ENCODE peak calls at places on chromosome 20, in four cellular contexts. One of them, this sample, is unnamed.

GRCh38 chr20:51054233-51054632 is 31.3 kb upstream of the KCNG1 start:
- DNase-seq in K562: no peak
- DNase-seq in WTC11: no peak
- DNase-seq in HepG2: no peak
- DNase-seq in this sample: no peak

GRCh38 chr20:4091332-4092135 is 76.2 kb upstream of the RNF24 start:
- DNase-seq in K562: peak
- DNase-seq in WTC11: peak
- DNase-seq in HepG2: peak
- DNase-seq in this sample: peak

GRCh38 chr20:46406986-46407670 is 713 bp upstream of the ELMO2 start:
- DNase-seq in K562: no peak
- DNase-seq in WTC11: peak
- DNase-seq in HepG2: peak
- DNase-seq in this sample: no peak

GRCh38 chr20:14775778-14776177 is 438.4 kb upstream of the FLRT3 start:
- DNase-seq in K562: no peak
- DNase-seq in WTC11: no peak
- DNase-seq in HepG2: peak
- DNase-seq in this sample: no peak

GRCh38 chr20:38184098-38184497 is 19.0 kb upstream of the TGM2 start:
- DNase-seq in K562: peak
- DNase-seq in WTC11: no peak
- DNase-seq in HepG2: no peak
- DNase-seq in this sample: no peak

GRCh38 chr20:48695738-48696137 is 132.1 kb downstream of the PREX1 start:
- DNase-seq in K562: no peak
- DNase-seq in WTC11: no peak
- DNase-seq in HepG2: no peak
- DNase-seq in this sample: no peak

GRCh38 chr20:31368301-31368700 is at the start of gene DEFB118:
- DNase-seq in K562: no peak
- DNase-seq in WTC11: no peak
- DNase-seq in HepG2: no peak
- DNase-seq in this sample: no peak

GRCh38 chr20:32987044-32987825 is 17.0 kb downstream of the SUN5 start:
- DNase-seq in K562: no peak
- DNase-seq in WTC11: no peak
- DNase-seq in HepG2: no peak
- DNase-seq in this sample: no peak

GRCh38 chr20:58081842-58082241 is 146.6 kb downstream of the ANKRD60 start:
- DNase-seq in K562: no peak
- DNase-seq in WTC11: no peak
- DNase-seq in HepG2: no peak
- DNase-seq in this sample: no peak

GRCh38 chr20:46715292-46715756 is 5.9 kb downstream of the SLC2A10 start:
- DNase-seq in K562: no peak
- DNase-seq in WTC11: peak
- DNase-seq in HepG2: no peak
- DNase-seq in this sample: no peak

GRCh38 chr20:1205802-1206201 is 2.5 kb downstream of the C20orf202 start:
- DNase-seq in K562: no peak
- DNase-seq in WTC11: no peak
- DNase-seq in HepG2: no peak
- DNase-seq in this sample: no peak

GRCh38 chr20:13857304-13857703 is 72.5 kb downstream of the NDUFAF5 start:
- DNase-seq in K562: no peak
- DNase-seq in WTC11: no peak
- DNase-seq in HepG2: no peak
- DNase-seq in this sample: no peak

GRCh38 chr20:31811796-31812728 is 7.1 kb upstream of the MYLK2 start:
- DNase-seq in K562: peak
- DNase-seq in WTC11: no peak
- DNase-seq in HepG2: no peak
- DNase-seq in this sample: no peak

GRCh38 chr20:47857994-47858557 is 72.8 kb upstream of the SULF2 start:
- DNase-seq in K562: no peak
- DNase-seq in WTC11: no peak
- DNase-seq in HepG2: no peak
- DNase-seq in this sample: peak

GRCh38 chr20:63394069-63394468 is 32.9 kb upstream of the CHRNA4 start:
- DNase-seq in K562: no peak
- DNase-seq in WTC11: peak
- DNase-seq in HepG2: no peak
- DNase-seq in this sample: no peak

GRCh38 chr20:63355781-63356295 is 5.3 kb downstream of the CHRNA4 start:
- DNase-seq in K562: no peak
- DNase-seq in WTC11: no peak
- DNase-seq in HepG2: no peak
- DNase-seq in this sample: no peak

GRCh38 chr20:47099749-47100515 is 205.3 kb downstream of the EYA2 start:
- DNase-seq in K562: no peak
- DNase-seq in WTC11: no peak
- DNase-seq in HepG2: no peak
- DNase-seq in this sample: no peak

GRCh38 chr20:38272961-38273360 is 12.4 kb upstream of the KIAA1755 start:
- DNase-seq in K562: no peak
- DNase-seq in WTC11: no peak
- DNase-seq in HepG2: no peak
- DNase-seq in this sample: no peak

GRCh38 chr20:10622657-10623418 is 51.0 kb downstream of the JAG1 start:
- DNase-seq in K562: no peak
- DNase-seq in WTC11: no peak
- DNase-seq in HepG2: no peak
- DNase-seq in this sample: no peak

GRCh38 chr20:62651285-62652021 is 9.2 kb downstream of the SLCO4A1 start:
- DNase-seq in K562: peak
- DNase-seq in WTC11: no peak
- DNase-seq in HepG2: no peak
- DNase-seq in this sample: no peak

GRCh38 chr20:4961746-4962145 is 39.6 kb downstream of the SLC23A2 start:
- DNase-seq in K562: peak
- DNase-seq in WTC11: no peak
- DNase-seq in HepG2: peak
- DNase-seq in this sample: no peak

GRCh38 chr20:14478126-14478525 is 140.7 kb upstream of the FLRT3 start:
- DNase-seq in K562: no peak
- DNase-seq in WTC11: no peak
- DNase-seq in HepG2: no peak
- DNase-seq in this sample: no peak

GRCh38 chr20:38735172-38735571 is 10.9 kb downstream of the SLC32A1 start:
- DNase-seq in K562: no peak
- DNase-seq in WTC11: no peak
- DNase-seq in HepG2: no peak
- DNase-seq in this sample: no peak

GRCh38 chr20:47818466-47818865 is 33.2 kb upstream of the SULF2 start:
- DNase-seq in K562: no peak
- DNase-seq in WTC11: no peak
- DNase-seq in HepG2: no peak
- DNase-seq in this sample: no peak

GRCh38 chr20:33407251-33407650 is 5.9 kb upstream of the CDK5RAP1 start:
- DNase-seq in K562: no peak
- DNase-seq in WTC11: no peak
- DNase-seq in HepG2: no peak
- DNase-seq in this sample: no peak

GRCh38 chr20:46520976-46521579 is 7.7 kb upstream of the ZNF334 start:
- DNase-seq in K562: peak
- DNase-seq in WTC11: peak
- DNase-seq in HepG2: peak
- DNase-seq in this sample: peak

GRCh38 chr20:373171-373890 is 7.2 kb upstream of the TRIB3 start:
- DNase-seq in K562: peak
- DNase-seq in WTC11: peak
- DNase-seq in HepG2: peak
- DNase-seq in this sample: peak

GRCh38 chr20:20977786-20978185 is 128.4 kb downstream of the LINC00237 start:
- DNase-seq in K562: no peak
- DNase-seq in WTC11: no peak
- DNase-seq in HepG2: no peak
- DNase-seq in this sample: no peak

GRCh38 chr20:16518068-16518783 is 55.0 kb downstream of the KIF16B start:
- DNase-seq in K562: peak
- DNase-seq in WTC11: peak
- DNase-seq in HepG2: peak
- DNase-seq in this sample: peak

GRCh38 chr20:49672109-49672681 is 41.5 kb downstream of the B4GALT5 start:
- DNase-seq in K562: no peak
- DNase-seq in WTC11: no peak
- DNase-seq in HepG2: no peak
- DNase-seq in this sample: no peak

GRCh38 chr20:19688031-19688806 is 69.8 kb upstream of the RIN2 start:
- DNase-seq in K562: peak
- DNase-seq in WTC11: peak
- DNase-seq in HepG2: peak
- DNase-seq in this sample: peak

GRCh38 chr20:36066777-36067176 is 87.8 kb upstream of the EPB41L1 start:
- DNase-seq in K562: no peak
- DNase-seq in WTC11: no peak
- DNase-seq in HepG2: no peak
- DNase-seq in this sample: no peak

GRCh38 chr20:34459209-34459608 is 57.0 kb upstream of the DYNLRB1 start:
- DNase-seq in K562: no peak
- DNase-seq in WTC11: no peak
- DNase-seq in HepG2: no peak
- DNase-seq in this sample: no peak
- TF ChIP-seq ELF4 in K562: no peak
- TF ChIP-seq ELF4 in WTC11: no peak
- TF ChIP-seq ELF4 in HepG2: no peak
- TF ChIP-seq ELF4 in this sample: no peak

GRCh38 chr20:61189534-61189933 is 62.5 kb upstream of the CDH4 start:
- DNase-seq in K562: no peak
- DNase-seq in WTC11: no peak
- DNase-seq in HepG2: no peak
- DNase-seq in this sample: no peak
- TF ChIP-seq ELF4 in K562: no peak
- TF ChIP-seq ELF4 in WTC11: no peak
- TF ChIP-seq ELF4 in HepG2: no peak
- TF ChIP-seq ELF4 in this sample: no peak

GRCh38 chr20:54284928-54285704 is 77.2 kb downstream of the PFDN4 start:
- DNase-seq in K562: no peak
- DNase-seq in WTC11: no peak
- DNase-seq in HepG2: no peak
- DNase-seq in this sample: no peak
- TF ChIP-seq ELF4 in K562: no peak
- TF ChIP-seq ELF4 in WTC11: no peak
- TF ChIP-seq ELF4 in HepG2: no peak
- TF ChIP-seq ELF4 in this sample: no peak

GRCh38 chr20:25078662-25079061 is 3.3 kb downstream of the VSX1 start:
- DNase-seq in K562: no peak
- DNase-seq in WTC11: no peak
- DNase-seq in HepG2: no peak
- DNase-seq in this sample: no peak
- TF ChIP-seq ELF4 in K562: no peak
- TF ChIP-seq ELF4 in WTC11: no peak
- TF ChIP-seq ELF4 in HepG2: no peak
- TF ChIP-seq ELF4 in this sample: no peak

GRCh38 chr20:41261790-41262717 is 55.5 kb downstream of the ZHX3 start:
- DNase-seq in K562: peak
- DNase-seq in WTC11: no peak
- DNase-seq in HepG2: no peak
- DNase-seq in this sample: no peak
- TF ChIP-seq ELF4 in K562: peak
- TF ChIP-seq ELF4 in WTC11: no peak
- TF ChIP-seq ELF4 in HepG2: no peak
- TF ChIP-seq ELF4 in this sample: no peak